ENCODE peak calls at places on chromosomes 16 and 17, in four cellular contexts. T is NCI-H2081, V is GOT3, Q is C1 segment of cervical spinal cord. K is an unnamed sample.

GRCh38 chr17:31743767-31744166 is 115.3 kb downstream of the COPRS start:
- DNase-seq in T (no peak), V (no peak), Q (no peak), K (no peak)

GRCh38 chr17:6463616-6464445 is 19.6 kb downstream of the PIMREG start:
- DNase-seq in T (no peak), V (no peak), Q (no peak), K (no peak)

GRCh38 chr17:72407336-72408121 is 286.7 kb downstream of the SOX9 start:
- DNase-seq in T (peak; percentile 91), V (peak; percentile 66), Q (no peak), K (peak; percentile 84)

GRCh38 chr16:31713945-31714898 is 159.4 kb upstream of the ZNF267 start:
- DNase-seq in T (no peak), V (no peak), Q (no peak), K (no peak)

GRCh38 chr17:73856585-73856984 is 212.3 kb upstream of the SDK2 start:
- DNase-seq in T (no peak), V (no peak), Q (no peak), K (no peak)

GRCh38 chr17:29070795-29071194 is 27.9 kb downstream of the PIPOX start:
- DNase-seq in T (no peak), V (no peak), Q (no peak), K (no peak)

GRCh38 chr16:30357085-30357714 is 2.1 kb upstream of the CD2BP2 start:
- DNase-seq in T (no peak), V (no peak), Q (no peak), K (no peak)

GRCh38 chr17:72424505-72425117 is 303.8 kb downstream of the SOX9 start:
- DNase-seq in T (no peak), V (no peak), Q (no peak), K (no peak)

GRCh38 chr16:1920727-1921155 is 2.5 kb upstream of the HS3ST6 start:
- DNase-seq in T (no peak), V (no peak), Q (no peak), K (no peak)

GRCh38 chr16:15578824-15579223 is 64.1 kb downstream of the MARF1 start:
- DNase-seq in T (no peak), V (no peak), Q (no peak), K (no peak)

GRCh38 chr17:76983431-76983830 is 115.2 kb downstream of the MGAT5B start:
- DNase-seq in T (no peak), V (no peak), Q (no peak), K (no peak)

GRCh38 chr17:8503368-8503767 is 67.7 kb downstream of the NDEL1 start:
- DNase-seq in T (no peak), V (no peak), Q (no peak), K (no peak)